ENCODE peak calls at places on chromosomes 6 and 20, in nine cellular contexts. Z is fibroblast of villous mesenchyme; D is A673; C is skeletal muscle cell; P is fibroblast of lung; N is Peyer's patch; Q is fibroblast of pulmonary artery; F is CD4-positive, CD25-positive, alpha-beta regulatory T cell; T is HFF-Myc. W is an unnamed sample.

GRCh38 chr6:157879034-157879872 is 56.2 kb downstream of the SNX9 start:
- DNase-seq in N (no peak), D (no peak), T (no peak), C (no peak), Q (no peak), F (peak), Z (no peak), P (no peak), W (no peak)

GRCh38 chr6:145755682-145756081 is 20.4 kb upstream of the EPM2A start:
- DNase-seq in P (no peak), D (no peak), F (no peak), Q (no peak), Z (no peak), C (no peak), N (no peak), T (no peak), W (no peak)

GRCh38 chr6:13725570-13725969 is 13.9 kb upstream of the RANBP9 start:
- DNase-seq in C (no peak), F (peak), D (no peak), T (no peak), Z (no peak), Q (no peak), P (peak), N (no peak), W (no peak)

GRCh38 chr6:152552616-152553209 is 84.4 kb downstream of the SYNE1 start:
- DNase-seq in N (peak), D (peak), Q (peak), P (peak), Z (peak), C (peak), T (peak), F (peak), W (peak)

GRCh38 chr6:164982389-164982788 is 327.0 kb downstream of the C6orf118 start:
- DNase-seq in T (no peak), Z (no peak), D (no peak), N (no peak), Q (no peak), P (no peak), F (no peak), C (no peak), W (no peak)

GRCh38 chr6:54846243-54846856 is at the start of gene FAM83B:
- DNase-seq in T (no peak), N (no peak), Z (no peak), D (peak), F (no peak), Q (no peak), P (peak), C (no peak), W (no peak)

GRCh38 chr6:41966214-41966920 is 24.8 kb upstream of the CCND3 start:
- DNase-seq in N (no peak), Q (no peak), D (no peak), F (no peak), C (no peak), Z (no peak), T (no peak), P (peak), W (no peak)

GRCh38 chr6:95578106-95578410 is 723 bp downstream of the MANEA start:
- DNase-seq in N (no peak), C (no peak), P (no peak), D (no peak), F (peak), Q (peak), T (no peak), Z (peak), W (no peak)

GRCh38 chr6:34242252-34243130 is 5.8 kb downstream of the HMGA1 start:
- DNase-seq in T (no peak), N (no peak), Z (no peak), P (no peak), C (no peak), F (no peak), D (no peak), Q (no peak), W (no peak)

GRCh38 chr20:57462781-57463180 is 62.2 kb downstream of the CTCFL start:
- DNase-seq in C (no peak), Z (no peak), D (no peak), P (no peak), N (no peak), Q (no peak), F (no peak), T (no peak), W (no peak)

GRCh38 chr6:3308106-3308505 is 49.4 kb downstream of the PSMG4 start:
- DNase-seq in F (no peak), T (no peak), D (no peak), Q (no peak), N (no peak), P (no peak), C (no peak), Z (no peak), W (no peak)

GRCh38 chr6:6085928-6086668 is 79.4 kb upstream of the NRN1 start:
- DNase-seq in N (no peak), C (no peak), F (no peak), Q (no peak), P (no peak), D (no peak), T (no peak), Z (no peak), W (no peak)

GRCh38 chr6:134636221-134636830 is 313.6 kb downstream of the ALDH8A1 start:
- DNase-seq in Q (no peak), C (no peak), T (no peak), N (no peak), D (peak), F (peak), Z (no peak), P (no peak), W (no peak)

GRCh38 chr20:58829531-58829941 is 21.2 kb downstream of the GNAS-AS1 start:
- DNase-seq in C (no peak), T (no peak), N (no peak), P (peak), F (no peak), D (peak), Z (no peak), Q (peak), W (no peak)

GRCh38 chr6:85085875-85086274 is 321.5 kb upstream of the TBX18 start:
- DNase-seq in N (no peak), Q (no peak), C (no peak), Z (no peak), F (no peak), T (no peak), P (no peak), D (no peak), W (no peak)

DNA sequence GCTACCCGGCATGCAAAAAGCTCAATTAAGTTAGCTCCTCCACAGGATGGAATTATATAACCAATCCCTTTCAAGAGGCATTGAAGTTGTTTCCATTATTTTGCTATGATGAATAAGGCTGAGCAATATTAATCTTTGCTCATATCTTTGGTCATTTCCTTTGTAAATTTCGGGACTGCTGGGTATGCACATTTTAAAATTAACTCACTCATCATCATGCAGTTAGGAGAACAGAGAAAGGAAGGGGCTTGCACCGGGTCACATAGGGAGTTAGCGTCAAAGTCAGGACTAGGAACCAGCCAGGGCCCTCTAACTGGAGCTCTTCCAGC is 430 bp upstream of the FAM110A start:
- DNase-seq in D (no peak), Q (no peak), C (no peak), T (no peak), P (no peak), F (no peak), Z (no peak), N (no peak), W (peak)
- H3K4me3 ChIP-seq in D (peak), Q (peak), C (peak), T (peak), P (peak), F (peak), Z (peak), N (peak), W (peak)

DNA sequence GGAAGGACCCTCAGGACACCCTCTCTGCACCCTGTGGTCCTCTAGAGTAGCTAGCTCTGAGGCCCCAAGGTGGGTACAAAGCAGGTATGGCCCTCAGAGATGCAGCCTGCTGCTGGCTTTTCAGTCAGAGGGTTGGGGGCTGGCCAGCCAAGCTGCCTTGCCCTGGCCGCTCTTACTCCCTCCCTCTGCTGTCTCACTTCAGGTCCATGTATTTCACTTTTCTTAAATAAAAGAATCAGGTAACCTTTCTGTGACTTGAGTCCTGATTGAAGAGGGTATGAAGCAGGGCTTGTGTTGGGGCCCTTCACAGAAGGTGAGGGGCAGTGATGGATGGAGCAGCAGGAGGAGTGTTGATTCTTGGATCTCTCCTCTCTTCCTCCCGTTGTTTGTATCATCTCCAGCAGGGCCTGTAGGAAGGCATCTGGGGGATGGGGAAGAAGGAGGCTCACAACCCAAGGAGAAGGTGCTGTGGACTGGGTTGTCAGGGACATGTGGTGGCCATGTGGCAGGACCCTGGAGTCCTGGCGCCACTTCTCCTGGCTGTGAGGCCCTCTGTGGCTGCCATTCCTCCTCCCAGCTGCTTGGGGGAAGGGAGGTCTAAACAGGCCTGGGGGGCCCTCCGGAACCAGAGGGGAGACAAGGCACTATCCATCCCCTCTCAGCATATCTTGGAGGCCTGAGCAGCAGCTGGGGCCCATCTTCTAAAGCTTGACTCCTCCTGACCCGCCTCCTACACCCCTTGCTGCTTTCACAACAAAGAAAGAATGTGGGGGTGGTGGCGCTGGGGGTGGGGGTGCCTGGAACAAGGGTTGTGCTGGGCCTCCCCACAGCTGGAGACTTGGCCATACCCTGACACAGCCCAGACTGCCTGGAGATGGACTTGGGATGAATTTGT is 1.0 kb upstream of the PTK7 start:
- DNase-seq in T (peak), Q (peak), C (peak), Z (peak), P (peak), D (peak), N (no peak), F (no peak), W (no peak)
- H3K4me3 ChIP-seq in T (peak), Q (peak), C (peak), Z (peak), P (peak), D (peak), N (no peak), F (no peak), W (no peak)

GRCh38 chr20:25339608-25340007 is 51.0 kb downstream of the ABHD12 start:
- DNase-seq in P (no peak), Z (no peak), Q (no peak), F (no peak), C (no peak), D (no peak), N (no peak), T (no peak), W (no peak)
- H3K4me3 ChIP-seq in P (no peak), Z (no peak), Q (no peak), F (no peak), C (no peak), D (no peak), N (no peak), T (no peak), W (no peak)

GRCh38 chr6:139603554-139603953 is 229.1 kb upstream of the CITED2 start:
- DNase-seq in D (no peak), T (no peak), Z (peak), F (no peak), P (no peak), C (peak), N (no peak), Q (no peak), W (no peak)
- H3K4me3 ChIP-seq in D (no peak), T (no peak), Z (no peak), F (no peak), P (no peak), C (no peak), N (no peak), Q (no peak), W (no peak)

DNA sequence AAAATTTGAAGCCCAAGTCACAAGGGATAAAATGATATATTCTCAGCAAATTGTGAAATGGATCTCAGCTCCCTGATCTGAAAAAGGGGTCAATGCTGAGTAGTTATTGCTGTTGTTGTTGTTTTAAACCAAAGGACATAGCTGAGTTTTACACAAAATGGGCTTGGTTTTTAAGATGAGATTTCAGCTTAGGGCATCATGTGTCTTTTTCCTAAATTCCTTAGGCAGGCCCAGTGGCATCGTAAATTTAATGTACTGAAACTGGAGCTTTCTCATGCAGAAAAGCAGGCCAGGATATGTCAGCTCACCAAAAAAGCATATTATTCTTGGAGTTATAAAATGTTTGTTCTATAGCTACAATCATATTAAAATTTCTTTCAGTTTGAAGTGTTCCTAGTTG is 663.1 kb downstream of the RFPL4B start:
- DNase-seq in N (no peak), D (no peak), T (no peak), P (no peak), C (no peak), Q (no peak), F (no peak), Z (no peak), W (no peak)
- H3K4me3 ChIP-seq in N (no peak), D (no peak), T (no peak), P (no peak), C (no peak), Q (no peak), F (no peak), Z (no peak), W (no peak)

GRCh38 chr6:7155871-7156579 is 48.3 kb downstream of the RREB1 start:
- DNase-seq in N (no peak), Z (no peak), P (peak), T (no peak), C (no peak), Q (no peak), F (no peak), D (no peak), W (no peak)
- H3K4me3 ChIP-seq in N (no peak), Z (no peak), P (no peak), T (no peak), C (no peak), Q (no peak), F (peak), D (no peak), W (no peak)

DNA sequence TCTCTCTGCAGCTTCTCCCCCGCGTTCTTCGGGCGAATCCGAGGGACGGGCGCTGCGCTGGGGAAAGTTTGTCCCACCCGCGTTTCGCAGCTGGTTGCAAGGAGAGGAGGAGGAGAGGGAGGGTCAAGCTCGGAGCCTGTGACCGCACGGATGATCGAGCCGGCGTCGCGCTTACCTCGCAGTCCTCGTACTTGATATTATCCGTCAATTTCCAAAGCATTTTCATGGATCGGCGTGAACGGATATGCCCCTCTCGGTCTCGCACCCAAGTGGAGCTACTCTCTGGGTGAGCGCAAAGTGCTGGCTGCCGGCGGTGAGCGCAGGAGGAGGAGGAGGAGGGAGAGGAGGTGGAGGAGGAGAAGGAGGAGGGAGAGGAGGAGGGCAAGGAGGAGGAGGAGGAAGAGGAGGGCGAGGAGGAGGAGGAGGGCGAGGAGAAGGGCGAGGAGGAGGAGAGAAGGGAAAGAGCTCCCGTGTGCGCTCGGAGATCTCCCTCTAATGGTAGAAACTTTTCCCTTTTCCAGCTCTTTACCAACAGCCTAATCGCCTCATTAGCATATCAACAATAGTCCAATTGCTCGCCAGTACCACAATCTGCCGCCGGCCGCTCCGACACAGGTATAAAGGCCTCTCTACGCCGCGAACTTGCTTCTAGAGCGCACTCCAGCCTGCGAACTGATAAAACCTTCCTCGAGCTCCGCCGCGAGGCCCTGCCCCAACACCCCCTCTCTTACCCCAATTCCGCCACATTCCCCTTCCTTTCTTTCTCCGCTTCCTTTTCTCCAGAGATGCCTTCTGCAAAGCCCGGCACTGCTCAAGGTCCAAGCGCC is at the start of gene TFAP2A:
- DNase-seq in D (peak), N (no peak), Z (peak), T (peak), P (peak), Q (peak), C (no peak), F (no peak), W (no peak)
- H3K4me3 ChIP-seq in D (peak), N (no peak), Z (peak), T (peak), P (no peak), Q (peak), C (no peak), F (no peak), W (peak)

DNA sequence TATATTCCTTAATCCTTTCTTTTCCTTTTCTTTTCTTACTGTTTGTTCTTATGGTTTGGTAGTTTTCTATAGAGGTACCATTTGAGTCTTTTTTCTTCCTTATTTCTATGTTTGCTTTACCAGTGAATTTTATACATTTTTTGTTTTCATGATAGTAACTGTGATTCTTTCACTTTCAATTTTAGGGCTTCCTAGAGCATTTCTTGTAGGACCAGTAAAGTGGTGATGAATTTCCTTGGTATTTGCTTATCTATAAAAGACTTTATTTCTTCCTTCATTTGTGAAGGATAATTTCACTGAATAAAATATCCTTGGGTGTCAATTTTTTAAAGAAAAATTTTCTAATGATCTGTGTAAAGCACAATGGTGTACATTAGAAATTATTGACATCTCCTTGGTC is 637.4 kb downstream of the CD109 start:
- DNase-seq in Z (peak), T (no peak), C (no peak), P (peak), Q (peak), N (no peak), F (no peak), D (no peak), W (no peak)
- H3K4me3 ChIP-seq in Z (no peak), T (no peak), C (no peak), P (no peak), Q (no peak), N (no peak), F (no peak), D (no peak), W (no peak)